ENCODE peak calls at places on chromosome 11, in five cellular contexts. N is tibial nerve, W is Peyer's patch, C is body of pancreas, J is stomach. T is an unnamed sample.

GRCh38 chr11:32259641-32260081 is 168.8 kb downstream of the RCN1 start:
- DNase-seq in J (no peak), C (no peak), N (peak; percentile 18), W (no peak), T (no peak)

GRCh38 chr11:1156506-1157340 is 1.0 kb upstream of the MUC5AC start:
- DNase-seq in W (no peak), C (no peak), N (no peak), J (no peak), T (no peak)

GRCh38 chr11:18264677-18265542 is 1.2 kb upstream of the SAA1 start:
- DNase-seq in N (no peak), C (no peak), W (no peak), J (no peak), T (no peak)

GRCh38 chr11:8744423-8744822 is 61.8 kb downstream of the RPL27A start:
- DNase-seq in J (no peak), W (no peak), N (no peak), C (no peak), T (no peak)

GRCh38 chr11:27717377-27717776 is 17.1 kb upstream of the BDNF start:
- DNase-seq in W (no peak), N (no peak), C (no peak), J (no peak), T (no peak)

GRCh38 chr11:46120711-46121327 is 435 bp downstream of the PHF21A start:
- DNase-seq in J (peak; percentile 43), W (no peak), N (peak; percentile 28), C (peak; percentile 44), T (no peak)

GRCh38 chr11:130315354-130315970 is 745 bp upstream of the ZBTB44 start:
- DNase-seq in C (peak; percentile 69), J (peak; percentile 48), N (peak; percentile 4), W (peak; percentile 71), T (peak; percentile 14)

GRCh38 chr11:59186130-59186594 is 14.2 kb downstream of the DTX4 start:
- DNase-seq in J (peak; percentile 73), N (no peak), W (peak; percentile 46), C (peak; percentile 75), T (no peak)

GRCh38 chr11:24635588-24636290 is 138.9 kb downstream of the LUZP2 start:
- DNase-seq in W (no peak), C (no peak), J (no peak), N (no peak), T (peak; percentile 3)

GRCh38 chr11:17917556-17917955 is 95.3 kb downstream of the SERGEF start:
- DNase-seq in N (no peak), J (no peak), C (no peak), W (no peak), T (no peak)

GRCh38 chr11:133403900-133404299 is 128.4 kb downstream of the OPCML start:
- DNase-seq in J (no peak), N (no peak), C (no peak), W (no peak), T (no peak)

GRCh38 chr11:6251120-6251733 is 8.4 kb upstream of the CCKBR start:
- DNase-seq in N (peak; percentile 62), J (peak; percentile 90), W (no peak), C (peak; percentile 92), T (peak; percentile 34)

GRCh38 chr11:29310016-29310415 is 706.8 kb downstream of the KCNA4 start:
- DNase-seq in N (no peak), C (no peak), W (no peak), J (no peak), T (no peak)

GRCh38 chr11:130400793-130401483 is 27.5 kb downstream of the ADAMTS8 start:
- DNase-seq in N (peak; percentile 28), W (no peak), J (no peak), C (no peak), T (no peak)

DNA sequence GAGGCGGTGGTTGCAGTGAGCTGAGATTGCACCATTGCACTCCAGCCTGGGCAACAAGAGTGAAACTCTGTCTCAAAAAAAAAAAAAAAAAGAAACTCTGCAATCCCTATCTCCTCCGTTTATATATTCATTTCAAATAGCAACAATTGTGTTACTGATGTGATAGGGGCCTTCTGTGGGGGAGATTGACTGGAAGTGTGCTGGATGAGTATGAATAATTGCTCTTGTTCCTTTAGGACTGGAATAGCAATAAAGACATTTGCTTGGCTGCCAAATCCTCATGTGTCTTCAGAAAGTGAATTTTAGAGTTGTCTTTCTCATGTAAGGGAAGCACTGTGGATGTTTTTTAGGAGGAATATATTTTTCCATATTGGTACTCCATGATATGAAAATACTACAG is 21.1 kb upstream of the ME3 start:
- DNase-seq in C (no peak), J (no peak), N (no peak), W (no peak), T (no peak)
- H3K4me1 ChIP-seq in C (peaks cover 24% of the 10 kb centered on the region), J (no peaks in the 10 kb centered on the region), N (peaks cover 7% of the 10 kb centered on the region), W (no peaks in the 10 kb centered on the region), T (no peaks in the 10 kb centered on the region)

GRCh38 chr11:115921540-115921939 is 417.3 kb upstream of the CADM1 start:
- DNase-seq in W (no peak), N (no peak), C (no peak), J (no peak), T (no peak)
- TF ChIP-seq POLR2A in W (no peak), N (no peak), C (no peak), J (no peak), T (no peak)

GRCh38 chr11:114617157-114618124 is 21.9 kb upstream of the NXPE4 start:
- DNase-seq in C (no peak), J (no peak), W (no peak), N (no peak), T (no peak)
- H3K27ac ChIP-seq in C (no peak overlapping the region), J (no peak overlapping the region), W (no peak overlapping the region), N (no peak overlapping the region), T (no peak overlapping the region)

GRCh38 chr11:12698049-12698448 is 23.8 kb downstream of the TEAD1 start:
- DNase-seq in C (no peak), N (no peak), W (no peak), J (no peak), T (no peak)

GRCh38 chr11:12694182-12694531 is 19.9 kb downstream of the TEAD1 start:
- DNase-seq in N (no peak), W (no peak), C (peak; percentile 75), J (peak; percentile 61), T (peak; percentile 40)

GRCh38 chr11:12695878-12696277 is 21.7 kb downstream of the TEAD1 start:
- DNase-seq in N (no peak), C (no peak), J (no peak), W (no peak), T (no peak)

GRCh38 chr11:12695221-12695794 is 21.1 kb downstream of the TEAD1 start:
- DNase-seq in J (no peak), N (no peak), W (no peak), C (no peak), T (no peak)

DNA sequence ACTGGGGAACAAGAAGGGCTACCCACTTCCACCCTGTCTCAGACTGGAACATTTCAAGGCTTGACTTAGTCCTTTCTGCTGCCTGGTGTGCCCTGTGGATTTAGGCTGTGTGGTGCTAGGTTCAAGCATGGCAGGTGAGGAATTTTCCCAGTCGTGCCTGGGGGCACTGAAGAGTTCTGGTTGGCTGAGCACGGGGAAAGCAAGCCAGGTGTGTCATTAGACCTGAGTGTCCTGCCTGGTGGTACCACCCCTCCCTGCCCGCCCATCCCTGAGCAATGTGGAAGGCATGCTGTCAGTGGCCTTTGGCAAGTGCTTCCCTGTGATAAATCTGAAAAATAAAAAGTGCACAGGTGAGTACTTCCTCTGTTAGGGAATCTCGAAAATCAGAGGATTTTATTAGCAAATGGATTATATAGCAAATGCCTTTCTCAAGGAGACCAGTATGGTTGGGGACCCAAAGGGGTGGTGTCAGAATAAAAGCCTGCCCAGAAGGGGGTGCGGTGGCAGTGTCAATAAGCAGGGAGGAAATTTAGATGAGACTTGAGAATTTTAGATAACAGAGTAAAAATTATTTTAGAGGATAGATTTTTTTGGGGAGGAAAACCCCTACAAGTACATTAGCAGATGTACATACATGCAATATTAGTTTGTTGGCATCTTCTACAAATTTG is 22.8 kb downstream of the TEAD1 start:
- DNase-seq in W (no peak), C (no peak), J (no peak), N (no peak), T (no peak)
- H3K4me1 ChIP-seq in W (peaks cover 31% of the 10 kb centered on the region), C (peaks cover 55% of the 10 kb centered on the region), J (peaks cover 38% of the 10 kb centered on the region), N (peaks cover 60% of the 10 kb centered on the region), T (peaks cover 25% of the 10 kb centered on the region)

GRCh38 chr11:103108933-103109817 is at the start of gene DYNC2H1:
- DNase-seq in C (peak; percentile 91), N (peak; percentile 64), W (peak; percentile 80), J (peak; percentile 87), T (peak; percentile 82)
- TF ChIP-seq POLR2A in C (no peak), N (no peak), W (no peak), J (no peak), T (no peak)

DNA sequence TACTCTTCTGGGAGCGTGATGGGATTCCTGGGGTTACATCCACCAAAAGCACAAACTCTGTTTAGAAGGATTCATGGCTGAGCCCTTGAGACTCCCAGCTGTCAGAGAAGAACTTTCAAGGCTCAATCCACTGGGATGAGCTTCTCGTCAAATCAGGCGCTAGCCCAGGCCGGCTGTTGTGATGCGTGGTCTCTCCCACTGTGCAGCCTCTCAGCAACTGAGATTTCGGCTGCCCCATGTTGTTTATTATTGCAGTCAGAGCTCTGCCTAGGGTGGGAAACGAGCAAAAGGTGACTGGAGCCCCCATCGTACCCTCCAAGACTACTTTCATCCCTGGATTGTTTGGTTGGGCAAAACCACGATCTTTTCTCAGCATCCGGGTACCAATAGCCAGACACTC is 251.6 kb downstream of the ETS1 start:
- DNase-seq in C (no peak), J (no peak), W (no peak), N (no peak), T (no peak)
- H3K27ac ChIP-seq in C (no peak overlapping the region), J (no peak overlapping the region), W (peak overlapping the region; percentile 47), N (peak overlapping the region; percentile 62), T (no peak overlapping the region)

DNA sequence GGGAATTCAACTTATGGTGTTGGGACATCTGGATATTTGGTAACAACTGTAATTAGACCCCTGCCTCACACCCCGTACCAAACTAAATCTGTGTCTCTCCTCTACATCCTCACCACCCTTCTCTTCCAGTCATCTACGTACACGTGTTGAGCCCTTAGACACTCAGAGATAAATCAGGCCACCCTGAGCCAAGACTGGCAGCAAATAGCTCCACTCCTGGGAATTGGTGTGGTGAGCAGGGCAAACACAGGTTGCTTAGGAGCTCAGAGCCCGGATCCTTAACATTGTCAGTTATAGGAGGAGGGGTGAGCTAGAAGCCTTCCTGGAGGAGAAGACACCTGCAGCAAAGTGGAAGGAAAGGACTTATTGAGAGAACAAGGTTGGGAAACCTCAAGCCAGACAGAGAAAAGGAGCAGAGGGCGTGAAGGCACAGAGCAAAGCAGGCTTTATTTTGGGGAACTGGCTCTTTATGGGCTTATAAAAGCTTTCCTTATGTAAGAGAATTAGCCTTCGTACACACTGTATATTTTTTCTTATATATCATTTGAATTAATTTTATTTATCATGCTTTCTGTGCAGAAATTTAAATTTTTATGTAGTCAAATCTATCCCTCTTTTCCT is 36.9 kb upstream of the KLHL35 start:
- DNase-seq in J (no peak), W (no peak), C (no peak), N (no peak), T (no peak)
- H3K4me1 ChIP-seq in J (no peaks in the 10 kb centered on the region), W (peaks cover 6% of the 10 kb centered on the region), C (peaks cover 5% of the 10 kb centered on the region), N (peaks cover 10% of the 10 kb centered on the region), T (no peaks in the 10 kb centered on the region)

T was measured in prostate gland.